ENCODE peak calls at places on chromosomes 7 and 10, in seven cellular contexts. Q is sciatic nerve; X is activated CD4-positive, alpha-beta T cell treated with anti-CD3 and anti-CD28 coated beads for 36 hours; T is esophagus squamous epithelium; S is pulmonary artery endothelial cell; E is RCC 7860; J is GM20000. G is an unnamed sample.

GRCh38 chr7:155533827-155534690 is 12.3 kb downstream of the CNPY1 start:
- DNase-seq in X (peak), J (peak), E (no peak), Q (no peak), T (no peak), S (no peak), G (no peak)

GRCh38 chr7:142594078-142594477 is 155.2 kb upstream of the PRSS1 start:
- DNase-seq in X (no peak), J (no peak), E (no peak), T (no peak), Q (no peak), S (no peak), G (no peak)

GRCh38 chr10:23826399-23826798 is 382.5 kb upstream of the KIAA1217 start:
- DNase-seq in E (no peak), X (peak), S (no peak), J (peak), T (no peak), Q (no peak), G (no peak)

GRCh38 chr7:2143981-2144595 is 88.7 kb downstream of the MAD1L1 start:
- DNase-seq in S (no peak), E (no peak), X (no peak), J (no peak), T (no peak), Q (no peak), G (no peak)

GRCh38 chr10:29917311-29917710 is 142.1 kb downstream of the JCAD start:
- DNase-seq in J (no peak), S (peak), X (no peak), Q (no peak), T (no peak), E (no peak), G (no peak)

GRCh38 chr7:90211391-90212148 is at the start of gene STEAP2:
- DNase-seq in E (peak), X (peak), T (peak), J (peak), Q (peak), S (peak), G (peak)

GRCh38 chr10:103845983-103846382 is 9.4 kb downstream of the SH3PXD2A start:
- DNase-seq in S (no peak), X (peak), Q (no peak), E (no peak), T (no peak), J (peak), G (no peak)

GRCh38 chr10:94138391-94138790 is 144.7 kb downstream of the PLCE1 start:
- DNase-seq in Q (no peak), S (no peak), J (no peak), X (no peak), T (no peak), E (no peak), G (no peak)

GRCh38 chr7:1914743-1915142 is 244.7 kb downstream of the ELFN1 start:
- DNase-seq in T (no peak), Q (no peak), X (no peak), E (no peak), J (no peak), S (no peak), G (no peak)

GRCh38 chr10:82234173-82234572 is 359.2 kb downstream of the NRG3 start:
- DNase-seq in T (no peak), E (no peak), S (no peak), Q (no peak), J (no peak), X (no peak), G (no peak)

GRCh38 chr7:137658194-137658900 is 188.4 kb downstream of the DGKI start:
- DNase-seq in X (no peak), T (no peak), Q (no peak), E (no peak), J (no peak), S (peak), G (no peak)

GRCh38 chr10:65194555-65194954 is 1673.4 kb downstream of the REEP3 start:
- DNase-seq in S (no peak), T (no peak), J (no peak), Q (no peak), X (no peak), E (no peak), G (no peak)

G was measured in cortex of kidney.